ENCODE peak calls at places on chromosomes 4 and X, in nine cellular contexts. P is body of pancreas, Y is uterus, E is right atrium auricular region, V is A549, U is Calu3, L is testis, T is GM20000, J is mammary epithelial cell. Q is an unnamed sample.

GRCh38 chrX:103200951-103201529 is 13.9 kb upstream of the BEX4 start:
- DNase-seq in P (no peak), Y (no peak), E (no peak), V (no peak), U (no peak), L (no peak), T (no peak), J (no peak), Q (no peak)

GRCh38 chrX:150848914-150849365 is 49.5 kb downstream of the CD99L2 start:
- DNase-seq in P (peak; percentile 88), Y (no peak), E (no peak), V (peak; percentile 62), U (no peak), L (no peak), T (no peak), J (peak; percentile 42), Q (no peak)

GRCh38 chr4:146545102-146545501 is 23.4 kb upstream of the SLC10A7 start:
- DNase-seq in P (no peak), Y (no peak), E (no peak), V (peak; percentile 13), U (peak; percentile 17), L (peak; percentile 34), T (peak; percentile 18), J (peak; percentile 18), Q (peak; percentile 56)

GRCh38 chrX:88604433-88605221 is 142.4 kb upstream of the CPXCR1 start:
- DNase-seq in P (no peak), Y (no peak), E (no peak), V (no peak), U (no peak), L (no peak), T (no peak), J (no peak), Q (peak; percentile 37)

GRCh38 chr4:154658680-154659402 is 46.4 kb upstream of the FGG start:
- DNase-seq in P (peak; percentile 3), Y (no peak), E (no peak), V (no peak), U (no peak), L (peak; percentile 94), T (no peak), J (no peak), Q (peak; percentile 9)

GRCh38 chr4:103098331-103098730 is 1.3 kb downstream of the BDH2 start:
- DNase-seq in P (no peak), Y (no peak), E (no peak), V (no peak), U (no peak), L (no peak), T (no peak), J (no peak), Q (no peak)

GRCh38 chr4:79331126-79331876 is 5.4 kb upstream of the NAA11 start:
- DNase-seq in P (no peak), Y (no peak), E (no peak), V (no peak), U (peak; percentile 2), L (no peak), T (no peak), J (no peak), Q (peak; percentile 10)

GRCh38 chrX:68894142-68894512 is 65.3 kb downstream of the EFNB1 start:
- DNase-seq in P (no peak), Y (no peak), E (no peak), V (no peak), U (no peak), L (no peak), T (no peak), J (no peak), Q (no peak)

GRCh38 chr4:120466429-120466828 is 399.8 kb upstream of the MAD2L1 start:
- DNase-seq in P (no peak), Y (no peak), E (no peak), V (no peak), U (no peak), L (no peak), T (no peak), J (no peak), Q (no peak)

GRCh38 chrX:56281789-56282188 is 49.6 kb downstream of the KLF8 start:
- DNase-seq in P (no peak), Y (no peak), E (no peak), V (peak; percentile 1), U (peak; percentile 11), L (no peak), T (no peak), J (peak; percentile 5), Q (peak; percentile 40)

GRCh38 chr4:104967034-104967401 is 179.7 kb upstream of the TET2 start:
- DNase-seq in P (no peak), Y (no peak), E (no peak), V (no peak), U (peak; percentile 34), L (no peak), T (no peak), J (peak; percentile 40), Q (no peak)

GRCh38 chrX:39396358-39396995 is 595.2 kb downstream of the MID1IP1 start:
- DNase-seq in P (no peak), Y (no peak), E (no peak), V (no peak), U (no peak), L (no peak), T (no peak), J (no peak), Q (no peak)

DNA sequence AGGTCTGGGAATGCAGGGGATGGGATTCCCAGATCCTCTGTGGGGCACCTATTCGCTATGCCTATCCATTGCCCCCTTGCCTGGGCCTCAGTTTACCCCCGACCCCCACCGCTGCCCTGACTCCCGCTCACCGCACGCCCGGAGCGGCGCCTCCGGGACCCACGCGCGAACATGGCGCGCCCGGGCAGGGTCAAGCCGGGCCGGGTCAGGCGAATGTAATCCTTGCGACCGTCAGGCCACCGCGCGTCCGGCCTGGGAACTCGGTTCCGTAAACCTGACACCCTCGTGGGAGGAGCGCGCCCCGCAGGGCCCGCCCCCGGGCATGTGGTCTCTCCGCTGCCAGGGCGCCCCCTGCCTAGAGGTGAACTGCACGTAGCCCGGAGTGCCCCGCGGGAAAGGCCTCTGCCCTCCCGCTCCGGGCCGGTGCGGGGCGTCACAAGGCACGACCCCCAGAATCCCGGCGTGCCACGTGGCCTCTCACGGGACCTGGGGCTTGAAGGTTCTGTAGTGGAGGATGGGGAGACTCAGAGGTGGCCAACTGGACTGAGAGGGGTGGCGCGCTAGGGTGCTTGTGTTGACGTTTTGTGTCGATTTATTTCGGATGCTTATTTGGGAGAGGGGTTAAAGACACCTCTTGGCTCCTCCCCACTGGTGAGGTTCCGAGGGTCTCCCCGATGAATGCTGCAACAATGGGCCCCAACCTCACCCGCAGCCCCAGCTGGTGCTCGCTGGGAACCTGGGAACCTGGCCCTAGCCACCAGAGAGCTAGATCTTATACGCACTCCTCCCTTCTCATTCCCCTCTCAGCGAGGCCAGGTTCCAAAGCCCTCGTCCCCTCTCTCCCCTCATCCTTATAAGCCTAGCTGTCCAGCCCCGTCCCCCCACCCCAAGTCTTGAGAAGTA is at the start of gene PRICKLE3:
- DNase-seq in P (peak; percentile 89), Y (peak; percentile 79), E (peak; percentile 83), V (peak; percentile 60), U (peak; percentile 87), L (peak; percentile 82), T (peak; percentile 86), J (peak; percentile 60), Q (peak; percentile 46)
- TF ChIP-seq CTCF in P (peak; percentile 46), Y (peak; percentile 25), E (peak; percentile 34), V (peak; percentile 51), U (no peak), L (peak; percentile 21), T (peak; percentile 33), J (peak; percentile 41), Q (no peak)

DNA sequence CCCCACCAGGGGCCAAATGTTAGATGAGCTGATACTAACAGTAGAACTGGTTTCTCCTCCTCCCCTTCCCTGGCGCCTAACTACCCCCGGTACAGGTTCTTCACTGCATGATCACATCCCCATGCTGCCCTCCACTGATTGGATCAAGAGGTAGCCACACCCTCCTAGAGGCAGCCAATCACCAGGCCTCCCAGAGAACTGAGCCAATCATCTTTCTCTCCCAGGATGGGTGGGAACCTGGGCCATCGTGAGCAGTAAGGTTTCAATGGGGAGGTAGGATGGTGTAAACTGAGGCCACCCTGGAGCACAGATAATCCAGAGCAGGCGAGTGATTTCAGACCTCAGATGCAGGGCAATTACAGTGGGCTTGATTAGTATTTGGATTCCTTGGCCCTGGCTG is 64.2 kb downstream of the PPP2R2C start:
- DNase-seq in P (no peak), Y (no peak), E (no peak), V (no peak), U (no peak), L (peak; percentile 70), T (no peak), J (no peak), Q (no peak)
- TF ChIP-seq CTCF in P (no peak), Y (no peak), E (no peak), V (no peak), U (no peak), L (no peak), T (no peak), J (no peak), Q (no peak)

GRCh38 chrX:82219129-82219528 is 1017.2 kb downstream of the SH3BGRL start:
- DNase-seq in P (no peak), Y (no peak), E (no peak), V (no peak), U (no peak), L (no peak), T (no peak), J (no peak), Q (no peak)

GRCh38 chrX:82218361-82218760 is 1016.5 kb downstream of the SH3BGRL start:
- DNase-seq in P (no peak), Y (no peak), E (no peak), V (no peak), U (no peak), L (no peak), T (peak; percentile 3), J (peak; percentile 17), Q (no peak)
- TF ChIP-seq CTCF in P (peak; percentile 66), Y (peak; percentile 17), E (no peak), V (no peak), U (peak; percentile 28), L (peak; percentile 14), T (no peak), J (peak; percentile 61), Q (no peak)

GRCh38 chrX:152641996-152642395 is 4.3 kb downstream of the GABRQ start:
- DNase-seq in P (no peak), Y (no peak), E (no peak), V (no peak), U (peak; percentile 21), L (peak; percentile 22), T (no peak), J (no peak), Q (peak; percentile 1)
- TF ChIP-seq CTCF in P (no peak), Y (no peak), E (no peak), V (no peak), U (no peak), L (no peak), T (no peak), J (peak; percentile 34), Q (no peak)

GRCh38 chr4:113878718-113879117 is 100.7 kb downstream of the ARSJ start:
- DNase-seq in P (no peak), Y (no peak), E (no peak), V (no peak), U (peak; percentile 27), L (no peak), T (no peak), J (peak; percentile 25), Q (peak; percentile 33)
- TF ChIP-seq CTCF in P (peak; percentile 9), Y (no peak), E (no peak), V (peak; percentile 31), U (peak; percentile 26), L (no peak), T (no peak), J (peak; percentile 22), Q (peak; percentile 33)

GRCh38 chr4:25531272-25531671 is 124.4 kb upstream of the SLC34A2 start:
- DNase-seq in P (no peak), Y (no peak), E (no peak), V (no peak), U (no peak), L (no peak), T (no peak), J (no peak), Q (peak; percentile 4)
- TF ChIP-seq CTCF in P (no peak), Y (no peak), E (no peak), V (peak; percentile 42), U (peak; percentile 48), L (peak; percentile 21), T (no peak), J (peak; percentile 40), Q (peak; percentile 49)

Q was measured in fibroblast of pulmonary artery.